ENCODE peak calls at places on chromosomes 11 and 22, in six cellular contexts. Y, H, L, P, D and Q are unnamed samples.

GRCh38 chr11:61092908-61093763 is 9.2 kb upstream of the CD5 start:
- DNase-seq in Y (no peak), L (no peak), P (no peak), D (no peak), H (no peak), Q (no peak)

GRCh38 chr11:72842126-72842525 is 27.9 kb downstream of the ATG16L2 start:
- DNase-seq in L (no peak), D (no peak), P (no peak), Y (peak), H (peak), Q (peak)

GRCh38 chr11:120539681-120540369 is 28.3 kb downstream of the GRIK4 start:
- DNase-seq in Y (peak), L (no peak), P (peak), D (no peak), H (no peak), Q (peak)

GRCh38 chr11:96486890-96487633 is 97.2 kb downstream of the JRKL start:
- DNase-seq in H (peak), L (peak), P (peak), D (no peak), Y (peak), Q (peak)

GRCh38 chr11:79437981-79438630 is 2.7 kb downstream of the TENM4 start:
- DNase-seq in L (peak), Y (peak), D (no peak), H (peak), P (peak), Q (peak)

GRCh38 chr11:117950320-117950719 is 21.1 kb upstream of the TMPRSS13 start:
- DNase-seq in D (peak), P (no peak), L (no peak), Y (no peak), H (no peak), Q (no peak)

GRCh38 chr22:35149149-35149548 is 83.2 kb downstream of the ISX start:
- DNase-seq in P (no peak), D (no peak), L (no peak), Y (no peak), H (no peak), Q (no peak)

GRCh38 chr11:103086461-103086860 is 5.5 kb downstream of the DCUN1D5 start:
- DNase-seq in L (no peak), H (no peak), Y (peak), P (no peak), D (no peak), Q (peak)

GRCh38 chr11:72738199-72739141 is 13.7 kb downstream of the ARAP1 start:
- DNase-seq in D (no peak), H (no peak), P (no peak), Y (no peak), L (peak), Q (no peak)

GRCh38 chr11:106989056-106989455 is 29.2 kb downstream of the GUCY1A2 start:
- DNase-seq in L (no peak), D (no peak), P (no peak), Y (peak), H (no peak), Q (peak)

GRCh38 chr22:30305519-30305905 is 16.2 kb upstream of the CASTOR1 start:
- DNase-seq in H (no peak), Y (no peak), P (no peak), L (no peak), D (peak), Q (no peak)

GRCh38 chr22:39598017-39598965 is 27.7 kb downstream of the CACNA1I start:
- DNase-seq in D (no peak), H (peak), P (peak), Y (no peak), L (peak), Q (no peak)

GRCh38 chr11:47061429-47062178 is 115.1 kb downstream of the ARFGAP2 start:
- DNase-seq in H (no peak), P (no peak), D (no peak), Y (no peak), L (no peak), Q (no peak)

GRCh38 chr11:17988465-17988864 is 24.4 kb downstream of the SERGEF start:
- DNase-seq in P (no peak), H (no peak), L (no peak), D (no peak), Y (no peak), Q (no peak)

GRCh38 chr11:18704698-18705097 is 6.1 kb downstream of the TMEM86A start:
- DNase-seq in L (no peak), Y (no peak), H (no peak), D (no peak), P (no peak), Q (no peak)

GRCh38 chr11:35349897-35350296 is 69.5 kb downstream of the SLC1A2 start:
- DNase-seq in Y (no peak), H (no peak), P (no peak), L (no peak), D (no peak), Q (no peak)

GRCh38 chr11:72676874-72677341 is 2.7 kb upstream of the PDE2A start:
- DNase-seq in P (peak), D (peak), L (peak), H (peak), Y (peak), Q (peak)

GRCh38 chr11:95230054-95231034 is 658 bp downstream of the SESN3 start:
- DNase-seq in P (peak), H (peak), L (peak), D (peak), Y (peak), Q (no peak)

GRCh38 chr11:119509969-119510401 is 87.0 kb upstream of the THY1 start:
- DNase-seq in Y (peak), H (no peak), D (no peak), L (peak), P (peak), Q (peak)

GRCh38 chr11:122977455-122978302 is 4.0 kb downstream of the BSX start:
- DNase-seq in D (no peak), P (no peak), L (no peak), H (peak), Y (no peak), Q (no peak)

GRCh38 chr11:122976396-122976733 is 5.3 kb downstream of the BSX start:
- DNase-seq in L (no peak), P (no peak), Y (no peak), H (no peak), D (no peak), Q (no peak)

GRCh38 chr11:122978303-122978620 is 3.4 kb downstream of the BSX start:
- DNase-seq in H (no peak), L (no peak), D (no peak), P (no peak), Y (no peak), Q (no peak)

GRCh38 chr11:122979103-122979814 is 2.4 kb downstream of the BSX start:
- DNase-seq in Y (no peak), L (no peak), P (no peak), H (peak), D (no peak), Q (no peak)

GRCh38 chr11:122976734-122977454 is 4.7 kb downstream of the BSX start:
- DNase-seq in P (no peak), D (no peak), L (peak), Y (no peak), H (peak), Q (no peak)
- TF ChIP-seq EZH2 in P (peak), D (no peak), L (peak), Y (peak), H (peak), Q (no peak)

GRCh38 chr22:19755722-19756287 is 4.8 kb upstream of the TBX1 start:
- DNase-seq in Y (no peak), L (no peak), P (no peak), H (no peak), D (no peak), Q (no peak)
- TF ChIP-seq EZH2 in Y (peak), L (peak), P (peak), H (peak), D (no peak), Q (no peak)

GRCh38 chr22:27801197-27801615 is 350 bp downstream of the MN1 start:
- DNase-seq in P (peak), L (peak), H (peak), D (no peak), Y (peak), Q (no peak)
- TF ChIP-seq EZH2 in P (no peak), L (no peak), H (no peak), D (no peak), Y (no peak), Q (no peak)

GRCh38 chr11:71112990-71113389 is 139.4 kb downstream of the SHANK2 start:
- DNase-seq in Y (no peak), L (no peak), P (no peak), D (no peak), H (no peak), Q (no peak)
- TF ChIP-seq EZH2 in Y (no peak), L (no peak), P (no peak), D (no peak), H (no peak), Q (no peak)

GRCh38 chr11:124864892-124865180 is 396 bp upstream of the ROBO3 start:
- DNase-seq in Y (no peak), L (no peak), H (no peak), D (no peak), P (no peak), Q (no peak)
- TF ChIP-seq EZH2 in Y (no peak), L (peak), H (peak), D (no peak), P (peak), Q (no peak)

GRCh38 chr11:71239581-71239980 is 12.8 kb downstream of the SHANK2 start:
- DNase-seq in H (no peak), P (no peak), L (no peak), D (no peak), Y (no peak), Q (no peak)

GRCh38 chr11:71238941-71239340 is 13.4 kb downstream of the SHANK2 start:
- DNase-seq in Y (no peak), H (no peak), L (no peak), D (no peak), P (no peak), Q (no peak)

GRCh38 chr11:71237853-71238252 is 14.5 kb downstream of the SHANK2 start:
- DNase-seq in P (no peak), Y (no peak), D (no peak), L (no peak), H (no peak), Q (no peak)

GRCh38 chr11:71236836-71237475 is 15.4 kb downstream of the SHANK2 start:
- DNase-seq in D (no peak), Y (no peak), L (no peak), H (no peak), P (no peak), Q (no peak)

DNA sequence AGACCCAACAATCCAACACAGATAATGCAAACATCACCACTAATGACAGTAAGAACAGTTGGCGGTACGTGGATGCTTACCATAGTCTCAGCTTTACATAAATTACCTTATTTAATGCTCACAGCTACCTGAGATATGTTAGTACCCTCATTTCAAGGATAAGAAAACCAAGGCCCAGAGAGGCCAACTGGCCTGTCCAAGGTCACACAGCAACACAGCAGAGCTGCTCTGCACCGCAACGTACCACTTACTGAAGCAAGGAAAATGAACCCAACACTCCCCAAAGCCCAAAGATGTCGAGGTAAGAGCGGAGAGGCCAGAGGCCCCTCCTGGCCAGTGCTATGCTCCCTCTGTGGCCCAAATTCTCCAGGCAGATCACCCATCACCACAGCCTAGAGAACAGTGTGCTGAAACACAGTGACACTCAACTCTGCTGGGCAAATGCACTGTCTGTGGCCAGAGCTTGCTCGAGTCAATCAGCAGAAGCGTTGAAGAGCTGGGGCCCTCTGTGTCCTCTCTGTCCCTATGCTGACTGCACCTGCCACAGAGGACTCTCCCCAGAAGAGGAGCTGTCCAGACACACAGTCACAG is 14.0 kb downstream of the SHANK2 start:
- DNase-seq in L (no peak), H (no peak), D (no peak), P (no peak), Y (no peak), Q (no peak)
- TF ChIP-seq EZH2 in L (no peak), H (no peak), D (no peak), P (no peak), Y (no peak), Q (no peak)

DNA sequence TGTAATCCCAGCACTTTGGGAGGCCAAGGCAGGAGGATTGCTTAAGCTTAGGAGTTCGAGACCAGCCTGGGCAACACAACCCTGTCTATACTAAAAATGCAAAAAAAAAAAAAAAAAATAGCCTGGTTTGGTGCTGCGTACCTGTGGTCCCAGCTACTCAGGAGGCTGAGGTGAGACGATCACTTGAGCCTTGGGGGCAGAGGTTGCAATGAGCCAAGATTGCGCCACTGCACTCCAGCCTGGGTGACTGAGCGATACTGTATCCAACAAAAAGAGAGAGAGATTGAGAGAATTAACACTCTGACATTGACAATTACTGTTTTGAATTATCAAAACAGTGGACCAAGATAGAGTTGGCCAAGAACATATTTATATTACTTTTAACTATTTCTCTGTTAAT is 53.7 kb downstream of the SIK2 start:
- DNase-seq in D (no peak), L (no peak), Y (no peak), P (no peak), H (no peak), Q (no peak)
- TF ChIP-seq EZH2 in D (no peak), L (no peak), Y (no peak), P (no peak), H (no peak), Q (no peak)

DNA sequence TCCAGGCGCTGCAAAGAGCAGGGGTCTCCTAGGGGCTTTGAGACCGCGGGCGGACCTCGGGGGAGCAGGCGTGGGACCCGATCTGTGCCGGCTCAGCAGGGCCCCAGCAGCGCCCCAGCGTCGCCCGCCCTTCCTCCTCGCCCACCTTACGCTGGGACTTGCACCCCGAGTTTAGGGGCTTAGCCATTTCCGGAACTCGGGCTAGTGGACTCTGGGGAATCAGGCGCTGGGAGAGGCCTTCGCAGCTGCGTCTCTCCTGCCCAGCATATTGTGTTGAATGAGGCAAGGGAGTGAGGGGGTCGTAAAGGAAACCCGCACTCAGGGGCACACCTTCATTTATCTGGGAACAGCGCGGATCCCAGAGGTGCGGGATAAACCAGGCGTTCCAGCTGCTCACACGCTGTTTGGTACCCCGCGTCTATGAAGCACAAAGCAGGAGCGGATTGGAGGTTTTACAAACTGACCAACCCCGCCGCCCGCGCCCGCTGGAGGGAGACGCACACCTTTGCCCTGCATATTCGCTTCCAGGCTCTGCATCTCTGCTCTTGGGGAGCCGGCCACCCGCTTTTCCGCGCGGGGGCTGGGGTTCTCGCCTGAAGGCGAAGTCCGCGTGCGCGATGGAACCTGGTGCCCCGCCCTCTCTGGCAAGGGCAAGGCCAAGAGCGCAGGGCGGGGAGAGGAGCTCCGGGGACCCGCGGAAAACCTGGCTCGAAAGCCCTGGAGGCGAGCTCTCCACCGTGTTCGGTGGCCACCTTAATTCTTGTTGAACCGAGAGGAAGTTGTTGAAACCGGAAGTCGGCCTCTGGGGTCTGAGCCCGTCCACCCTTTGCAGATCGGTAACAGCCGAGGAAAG is 6.7 kb upstream of the ALX4 start:
- DNase-seq in D (no peak), H (peak), Y (no peak), L (no peak), P (no peak), Q (no peak)
- TF ChIP-seq EZH2 in D (no peak), H (peak), Y (peak), L (peak), P (peak), Q (peak)

GRCh38 chr11:115100706-115101105 is 403.5 kb downstream of the CADM1 start:
- DNase-seq in D (no peak), H (no peak), L (no peak), P (no peak), Y (no peak), Q (no peak)
- TF ChIP-seq EZH2 in D (no peak), H (no peak), L (no peak), P (no peak), Y (no peak), Q (no peak)